ENCODE peak calls at places on chromosome 14, in seven cellular contexts. One of them, this sample, is unnamed.

GRCh38 chr14:59398841-59399240 is 66.3 kb downstream of the GPR135 start:
- DNase-seq in A549: no peak
- DNase-seq in mesendoderm: no peak
- DNase-seq in WTC11: no peak
- DNase-seq in H9: no peak
- DNase-seq in heart right ventricle: no peak
- DNase-seq in progenitor cell of endocrine pancreas: no peak
- DNase-seq in this sample: no peak

GRCh38 chr14:37599527-37600368 is 4.3 kb downstream of the TTC6 start:
- DNase-seq in heart right ventricle: no peak
- DNase-seq in WTC11: peak; percentile 58
- DNase-seq in mesendoderm: peak; percentile 55
- DNase-seq in progenitor cell of endocrine pancreas: no peak
- DNase-seq in H9: peak; percentile 67
- DNase-seq in A549: no peak
- DNase-seq in this sample: peak; percentile 88

GRCh38 chr14:64422753-64423152 is 34.6 kb downstream of the MTHFD1 start:
- DNase-seq in A549: no peak
- DNase-seq in heart right ventricle: no peak
- DNase-seq in progenitor cell of endocrine pancreas: no peak
- DNase-seq in mesendoderm: no peak
- DNase-seq in WTC11: no peak
- DNase-seq in H9: no peak
- DNase-seq in this sample: no peak

GRCh38 chr14:63881926-63882325 is 29.1 kb downstream of the SYNE2 start:
- DNase-seq in H9: no peak
- DNase-seq in progenitor cell of endocrine pancreas: no peak
- DNase-seq in mesendoderm: no peak
- DNase-seq in A549: no peak
- DNase-seq in WTC11: no peak
- DNase-seq in heart right ventricle: no peak
- DNase-seq in this sample: no peak

GRCh38 chr14:100438678-100439592 is 115.8 kb downstream of the SLC25A47 start:
- DNase-seq in H9: no peak
- DNase-seq in A549: peak; percentile 98
- DNase-seq in mesendoderm: no peak
- DNase-seq in heart right ventricle: no peak
- DNase-seq in progenitor cell of endocrine pancreas: no peak
- DNase-seq in WTC11: no peak
- DNase-seq in this sample: peak; percentile 59

GRCh38 chr14:59664741-59665140 is 88.1 kb upstream of the CCDC175 start:
- DNase-seq in heart right ventricle: no peak
- DNase-seq in WTC11: no peak
- DNase-seq in progenitor cell of endocrine pancreas: no peak
- DNase-seq in H9: no peak
- DNase-seq in mesendoderm: no peak
- DNase-seq in A549: no peak
- DNase-seq in this sample: no peak

GRCh38 chr14:65281991-65282908 is 130.3 kb upstream of the FUT8 start:
- DNase-seq in mesendoderm: peak; percentile 97
- DNase-seq in H9: peak; percentile 81
- DNase-seq in progenitor cell of endocrine pancreas: no peak
- DNase-seq in A549: no peak
- DNase-seq in heart right ventricle: no peak
- DNase-seq in WTC11: peak; percentile 36
- DNase-seq in this sample: peak; percentile 47

GRCh38 chr14:75648066-75648838 is 12.4 kb downstream of the ERG28 start:
- DNase-seq in heart right ventricle: peak; percentile 24
- DNase-seq in mesendoderm: peak; percentile 71
- DNase-seq in WTC11: no peak
- DNase-seq in progenitor cell of endocrine pancreas: no peak
- DNase-seq in A549: peak; percentile 64
- DNase-seq in H9: no peak
- DNase-seq in this sample: peak; percentile 16

GRCh38 chr14:68774771-68775613 is 17.9 kb downstream of the ZFP36L1 start:
- DNase-seq in mesendoderm: no peak
- DNase-seq in heart right ventricle: no peak
- DNase-seq in progenitor cell of endocrine pancreas: no peak
- DNase-seq in WTC11: no peak
- DNase-seq in H9: no peak
- DNase-seq in A549: no peak
- DNase-seq in this sample: peak; percentile 50

GRCh38 chr14:66228267-66228970 is 257.8 kb upstream of the CCDC196 start:
- DNase-seq in mesendoderm: no peak
- DNase-seq in H9: no peak
- DNase-seq in heart right ventricle: no peak
- DNase-seq in A549: no peak
- DNase-seq in WTC11: no peak
- DNase-seq in progenitor cell of endocrine pancreas: no peak
- DNase-seq in this sample: no peak

This sample was measured in T47D.